ENCODE peak calls at places on chromosome 10, in six cellular contexts. One of them, this sample, is unnamed.

GRCh38 chr10:110176626-110177025 is 30.8 kb upstream of the MXI1 start:
- DNase-seq in HCT116: no peak
- DNase-seq in heart left ventricle: no peak
- DNase-seq in H54: no peak
- DNase-seq in GM12891: no peak
- DNase-seq in lower leg skin: no peak
- DNase-seq in this sample: no peak

GRCh38 chr10:125779403-125780327 is 4.0 kb upstream of the MMP21 start:
- DNase-seq in HCT116: no peak
- DNase-seq in heart left ventricle: no peak
- DNase-seq in H54: no peak
- DNase-seq in GM12891: no peak
- DNase-seq in lower leg skin: no peak
- DNase-seq in this sample: no peak

GRCh38 chr10:122648599-122649428 is 50.8 kb downstream of the C10orf120 start:
- DNase-seq in HCT116: peak; percentile 49
- DNase-seq in heart left ventricle: peak; percentile 48
- DNase-seq in H54: peak; percentile 25
- DNase-seq in GM12891: peak; percentile 35
- DNase-seq in lower leg skin: no peak
- DNase-seq in this sample: no peak

GRCh38 chr10:95295031-95295755 is 4.4 kb upstream of the PDLIM1 start:
- DNase-seq in HCT116: no peak
- DNase-seq in heart left ventricle: peak; percentile 59
- DNase-seq in H54: no peak
- DNase-seq in GM12891: peak; percentile 58
- DNase-seq in lower leg skin: peak; percentile 30
- DNase-seq in this sample: no peak

GRCh38 chr10:119263966-119264621 is 56.7 kb downstream of the GRK5 start:
- DNase-seq in HCT116: no peak
- DNase-seq in heart left ventricle: no peak
- DNase-seq in H54: no peak
- DNase-seq in GM12891: no peak
- DNase-seq in lower leg skin: no peak
- DNase-seq in this sample: no peak

GRCh38 chr10:102814873-102815661 is 22.1 kb downstream of the CYP17A1 start:
- DNase-seq in HCT116: no peak
- DNase-seq in heart left ventricle: peak; percentile 90
- DNase-seq in H54: no peak
- DNase-seq in GM12891: no peak
- DNase-seq in lower leg skin: peak; percentile 49
- DNase-seq in this sample: no peak

GRCh38 chr10:98058311-98058710 is 27.9 kb upstream of the CRTAC1 start:
- DNase-seq in HCT116: no peak
- DNase-seq in heart left ventricle: no peak
- DNase-seq in H54: no peak
- DNase-seq in GM12891: no peak
- DNase-seq in lower leg skin: no peak
- DNase-seq in this sample: no peak

GRCh38 chr10:68105820-68106219 is 3.5 kb upstream of the MYPN start:
- DNase-seq in HCT116: no peak
- DNase-seq in heart left ventricle: no peak
- DNase-seq in H54: peak; percentile 29
- DNase-seq in GM12891: no peak
- DNase-seq in lower leg skin: no peak
- DNase-seq in this sample: no peak

GRCh38 chr10:74586088-74586585 is 240.3 kb upstream of the KAT6B start:
- DNase-seq in HCT116: no peak
- DNase-seq in heart left ventricle: no peak
- DNase-seq in H54: no peak
- DNase-seq in GM12891: no peak
- DNase-seq in lower leg skin: no peak
- DNase-seq in this sample: no peak

GRCh38 chr10:32036922-32037321 is 19.3 kb downstream of the KIF5B start:
- DNase-seq in HCT116: no peak
- DNase-seq in heart left ventricle: no peak
- DNase-seq in H54: no peak
- DNase-seq in GM12891: no peak
- DNase-seq in lower leg skin: no peak
- DNase-seq in this sample: no peak

GRCh38 chr10:77578583-77579227 is 58.9 kb downstream of the KCNMA1 start:
- DNase-seq in HCT116: no peak
- DNase-seq in heart left ventricle: no peak
- DNase-seq in H54: peak; percentile 69
- DNase-seq in GM12891: no peak
- DNase-seq in lower leg skin: no peak
- DNase-seq in this sample: no peak

GRCh38 chr10:63268798-63269503 is 135.8 kb downstream of the NRBF2 start:
- DNase-seq in HCT116: peak; percentile 94
- DNase-seq in heart left ventricle: peak; percentile 88
- DNase-seq in H54: peak; percentile 57
- DNase-seq in GM12891: peak; percentile 29
- DNase-seq in lower leg skin: peak; percentile 96
- DNase-seq in this sample: peak; percentile 98

GRCh38 chr10:86336341-86336740 is 30.3 kb downstream of the GRID1 start:
- DNase-seq in HCT116: no peak
- DNase-seq in heart left ventricle: no peak
- DNase-seq in H54: no peak
- DNase-seq in GM12891: no peak
- DNase-seq in lower leg skin: no peak
- DNase-seq in this sample: no peak

GRCh38 chr10:129329375-129330040 is 137.5 kb upstream of the MGMT start:
- DNase-seq in HCT116: no peak
- DNase-seq in heart left ventricle: no peak
- DNase-seq in H54: no peak
- DNase-seq in GM12891: no peak
- DNase-seq in lower leg skin: no peak
- DNase-seq in this sample: no peak

GRCh38 chr10:22218448-22218847 is 633 bp upstream of the EBLN1 start:
- DNase-seq in HCT116: peak; percentile 2
- DNase-seq in heart left ventricle: no peak
- DNase-seq in H54: no peak
- DNase-seq in GM12891: no peak
- DNase-seq in lower leg skin: no peak
- DNase-seq in this sample: no peak

GRCh38 chr10:16521311-16522016 is at the start of gene C1QL3:
- DNase-seq in HCT116: no peak
- DNase-seq in heart left ventricle: no peak
- DNase-seq in H54: no peak
- DNase-seq in GM12891: peak; percentile 32
- DNase-seq in lower leg skin: no peak
- DNase-seq in this sample: no peak

GRCh38 chr10:79397051-79397450 is 48.4 kb downstream of the ZCCHC24 start:
- DNase-seq in HCT116: no peak
- DNase-seq in heart left ventricle: peak; percentile 15
- DNase-seq in H54: no peak
- DNase-seq in GM12891: no peak
- DNase-seq in lower leg skin: no peak
- DNase-seq in this sample: no peak

GRCh38 chr10:35794703-35795102 is 152.6 kb upstream of the FZD8 start:
- DNase-seq in HCT116: no peak
- DNase-seq in heart left ventricle: peak; percentile 39
- DNase-seq in H54: no peak
- DNase-seq in GM12891: no peak
- DNase-seq in lower leg skin: no peak
- DNase-seq in this sample: no peak

GRCh38 chr10:56928717-56929116 is 567.7 kb upstream of the ZWINT start:
- DNase-seq in HCT116: no peak
- DNase-seq in heart left ventricle: no peak
- DNase-seq in H54: no peak
- DNase-seq in GM12891: no peak
- DNase-seq in lower leg skin: no peak
- DNase-seq in this sample: no peak

GRCh38 chr10:67785098-67785497 is 52.9 kb downstream of the DNAJC12 start:
- DNase-seq in HCT116: no peak
- DNase-seq in heart left ventricle: no peak
- DNase-seq in H54: no peak
- DNase-seq in GM12891: no peak
- DNase-seq in lower leg skin: no peak
- DNase-seq in this sample: no peak

GRCh38 chr10:28975891-28976471 is 298.7 kb downstream of the BAMBI start:
- DNase-seq in HCT116: no peak
- DNase-seq in heart left ventricle: no peak
- DNase-seq in H54: no peak
- DNase-seq in GM12891: no peak
- DNase-seq in lower leg skin: no peak
- DNase-seq in this sample: no peak

GRCh38 chr10:31062856-31063255 is 31.2 kb upstream of the ZNF438 start:
- DNase-seq in HCT116: no peak
- DNase-seq in heart left ventricle: no peak
- DNase-seq in H54: no peak
- DNase-seq in GM12891: no peak
- DNase-seq in lower leg skin: no peak
- DNase-seq in this sample: no peak

GRCh38 chr10:11724938-11725776 is 17.0 kb upstream of the ECHDC3 start:
- DNase-seq in HCT116: peak; percentile 56
- DNase-seq in heart left ventricle: no peak
- DNase-seq in H54: peak; percentile 49
- DNase-seq in GM12891: peak; percentile 58
- DNase-seq in lower leg skin: no peak
- DNase-seq in this sample: no peak

GRCh38 chr10:13349776-13350274 is 1.7 kb upstream of the SEPHS1 start:
- DNase-seq in HCT116: no peak
- DNase-seq in heart left ventricle: peak; percentile 61
- DNase-seq in H54: peak; percentile 75
- DNase-seq in GM12891: no peak
- DNase-seq in lower leg skin: no peak
- DNase-seq in this sample: no peak
- TF ChIP-seq POLR2A in HCT116: no peak
- TF ChIP-seq POLR2A in heart left ventricle: no peak
- TF ChIP-seq POLR2A in H54: no peak
- TF ChIP-seq POLR2A in GM12891: no peak
- TF ChIP-seq POLR2A in lower leg skin: no peak
- TF ChIP-seq POLR2A in this sample: no peak

GRCh38 chr10:114345701-114346100 is 58.6 kb downstream of the AFAP1L2 start:
- DNase-seq in HCT116: no peak
- DNase-seq in heart left ventricle: no peak
- DNase-seq in H54: no peak
- DNase-seq in GM12891: no peak
- DNase-seq in lower leg skin: no peak
- DNase-seq in this sample: no peak

GRCh38 chr10:114340816-114341215 is 63.5 kb downstream of the AFAP1L2 start:
- DNase-seq in HCT116: no peak
- DNase-seq in heart left ventricle: peak; percentile 65
- DNase-seq in H54: no peak
- DNase-seq in GM12891: no peak
- DNase-seq in lower leg skin: no peak
- DNase-seq in this sample: no peak

GRCh38 chr10:114346176-114347031 is 57.9 kb downstream of the AFAP1L2 start:
- DNase-seq in HCT116: no peak
- DNase-seq in heart left ventricle: no peak
- DNase-seq in H54: no peak
- DNase-seq in GM12891: no peak
- DNase-seq in lower leg skin: no peak
- DNase-seq in this sample: no peak

GRCh38 chr10:114343623-114344306 is 60.5 kb downstream of the AFAP1L2 start:
- DNase-seq in HCT116: no peak
- DNase-seq in heart left ventricle: no peak
- DNase-seq in H54: no peak
- DNase-seq in GM12891: no peak
- DNase-seq in lower leg skin: no peak
- DNase-seq in this sample: no peak

DNA sequence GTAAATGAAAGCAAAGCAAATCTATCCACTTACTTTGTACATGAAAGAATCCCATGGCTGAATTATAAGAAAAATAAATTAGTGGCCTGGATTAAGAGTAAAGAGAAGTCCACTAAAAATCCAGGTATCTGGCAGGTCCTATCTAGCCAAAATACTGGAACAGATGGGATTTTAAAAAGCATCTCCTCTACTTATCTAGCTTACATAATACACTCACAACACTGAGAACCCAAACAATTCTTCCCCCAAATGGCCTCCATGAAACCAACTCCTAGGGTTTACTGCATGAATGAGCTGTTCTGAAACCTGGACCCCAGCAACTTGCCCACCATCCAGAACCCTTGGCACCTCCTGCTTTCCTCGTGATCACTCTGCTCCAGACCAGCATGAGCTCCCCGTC is 61.3 kb downstream of the AFAP1L2 start:
- DNase-seq in HCT116: no peak
- DNase-seq in heart left ventricle: no peak
- DNase-seq in H54: no peak
- DNase-seq in GM12891: no peak
- DNase-seq in lower leg skin: no peak
- DNase-seq in this sample: no peak
- TF ChIP-seq POLR2A in HCT116: no peak
- TF ChIP-seq POLR2A in heart left ventricle: no peak
- TF ChIP-seq POLR2A in H54: no peak
- TF ChIP-seq POLR2A in GM12891: no peak
- TF ChIP-seq POLR2A in lower leg skin: no peak
- TF ChIP-seq POLR2A in this sample: no peak

GRCh38 chr10:73552819-73553218 is 38.3 kb downstream of the USP54 start:
- DNase-seq in HCT116: no peak
- DNase-seq in heart left ventricle: no peak
- DNase-seq in H54: no peak
- DNase-seq in GM12891: no peak
- DNase-seq in lower leg skin: no peak
- DNase-seq in this sample: no peak
- TF ChIP-seq POLR2A in HCT116: no peak
- TF ChIP-seq POLR2A in heart left ventricle: no peak
- TF ChIP-seq POLR2A in H54: no peak
- TF ChIP-seq POLR2A in GM12891: no peak
- TF ChIP-seq POLR2A in lower leg skin: no peak
- TF ChIP-seq POLR2A in this sample: no peak

GRCh38 chr10:50992356-50992866 is 81.9 kb upstream of the PRKG1 start:
- DNase-seq in HCT116: no peak
- DNase-seq in heart left ventricle: peak; percentile 42
- DNase-seq in H54: no peak
- DNase-seq in GM12891: no peak
- DNase-seq in lower leg skin: no peak
- DNase-seq in this sample: no peak

GRCh38 chr10:50991496-50992355 is 82.6 kb upstream of the PRKG1 start:
- DNase-seq in HCT116: no peak
- DNase-seq in heart left ventricle: peak; percentile 82
- DNase-seq in H54: no peak
- DNase-seq in GM12891: no peak
- DNase-seq in lower leg skin: no peak
- DNase-seq in this sample: no peak

GRCh38 chr10:50990568-50991495 is 83.5 kb upstream of the PRKG1 start:
- DNase-seq in HCT116: peak; percentile 45
- DNase-seq in heart left ventricle: peak; percentile 70
- DNase-seq in H54: no peak
- DNase-seq in GM12891: no peak
- DNase-seq in lower leg skin: no peak
- DNase-seq in this sample: no peak

GRCh38 chr10:50992972-50993766 is 81.1 kb upstream of the PRKG1 start:
- DNase-seq in HCT116: no peak
- DNase-seq in heart left ventricle: peak; percentile 58
- DNase-seq in H54: no peak
- DNase-seq in GM12891: no peak
- DNase-seq in lower leg skin: no peak
- DNase-seq in this sample: no peak

DNA sequence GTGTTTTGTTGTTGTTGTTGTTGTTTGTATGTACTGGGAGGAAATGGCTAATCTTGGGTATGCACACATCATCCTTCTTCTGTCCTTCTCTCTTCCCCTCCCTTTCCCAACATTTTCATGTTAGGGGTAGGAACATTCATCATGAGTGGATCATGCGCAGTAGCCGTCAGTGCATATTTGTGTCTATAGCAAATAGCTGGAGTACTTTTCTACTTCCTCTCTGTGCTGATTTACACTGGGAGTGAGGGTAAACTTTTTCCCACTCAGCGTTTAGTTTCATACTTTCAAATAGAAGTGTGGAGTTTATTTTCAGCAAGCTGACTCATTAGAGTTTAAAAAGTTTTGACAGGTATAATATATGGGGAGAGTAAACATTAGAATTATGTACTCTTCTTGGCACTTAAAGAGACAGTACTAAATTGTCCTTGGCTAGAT is 80.5 kb upstream of the PRKG1 start:
- DNase-seq in HCT116: no peak
- DNase-seq in heart left ventricle: peak; percentile 51
- DNase-seq in H54: no peak
- DNase-seq in GM12891: no peak
- DNase-seq in lower leg skin: no peak
- DNase-seq in this sample: no peak
- TF ChIP-seq POLR2A in HCT116: no peak
- TF ChIP-seq POLR2A in heart left ventricle: no peak
- TF ChIP-seq POLR2A in H54: no peak
- TF ChIP-seq POLR2A in GM12891: no peak
- TF ChIP-seq POLR2A in lower leg skin: no peak
- TF ChIP-seq POLR2A in this sample: no peak

This sample was measured in vagina.